ENCODE peak calls at places on chromosome 16, in nine cellular contexts. R is GM03348; Z is activated CD4-positive, CD25-positive, alpha-beta regulatory T cell; C is stimulated activated CD4-positive, alpha-beta T cell treated with anti-CD3 and anti-CD28 coated beads, Interleukin-2, amount 100 ng/mL, for 48 hours; S is skeletal muscle cell; A is aorta; W is cardiac septum; Q is GM12864; D is fibroblast of mammary gland. I is an unnamed sample.

GRCh38 chr16:85593503-85594195 is 19.5 kb upstream of the GSE1 start:
- DNase-seq in A (no peak), Q (no peak), C (no peak), W (no peak), Z (no peak), S (no peak), R (no peak), D (no peak), I (no peak)

GRCh38 chr16:11625769-11626168 is 39.0 kb upstream of the LITAF start:
- DNase-seq in C (no peak), D (no peak), W (no peak), R (no peak), Z (no peak), A (no peak), Q (no peak), S (no peak), I (no peak)

GRCh38 chr16:50279142-50279865 is 13.0 kb downstream of the ADCY7 start:
- DNase-seq in D (no peak), Q (no peak), R (no peak), C (no peak), A (peak; percentile 70), W (peak; percentile 89), Z (no peak), S (no peak), I (no peak)

GRCh38 chr16:3780570-3780969 is 63.2 kb upstream of the TRAP1 start:
- DNase-seq in Q (no peak), S (no peak), D (peak; percentile 31), A (no peak), W (no peak), R (no peak), Z (no peak), C (no peak), I (peak; percentile 36)

GRCh38 chr16:55701442-55702319 is 45.9 kb downstream of the SLC6A2 start:
- DNase-seq in W (no peak), D (peak; percentile 35), R (peak; percentile 71), Q (no peak), S (no peak), A (peak; percentile 81), C (peak; percentile 30), Z (no peak), I (peak; percentile 38)

GRCh38 chr16:17327671-17328335 is 143.0 kb downstream of the XYLT1 start:
- DNase-seq in Q (no peak), C (no peak), D (no peak), R (no peak), Z (no peak), A (no peak), W (no peak), S (no peak), I (peak; percentile 73)

GRCh38 chr16:89842471-89843408 is 14.5 kb downstream of the SPIRE2 start:
- DNase-seq in Z (no peak), C (no peak), D (peak; percentile 31), A (no peak), W (no peak), S (peak; percentile 27), R (peak; percentile 48), Q (no peak), I (no peak)

GRCh38 chr16:68070811-68071546 is 14.2 kb upstream of the NFATC3 start:
- DNase-seq in Q (no peak), W (no peak), C (no peak), D (no peak), Z (no peak), S (no peak), A (no peak), R (no peak), I (no peak)

GRCh38 chr16:70694088-70694487 is 8.2 kb upstream of the MTSS2 start:
- DNase-seq in Q (no peak), D (peak; percentile 85), W (no peak), A (no peak), C (no peak), S (no peak), R (peak; percentile 94), Z (no peak), I (peak; percentile 98)

GRCh38 chr16:53913082-53913870 is 209.3 kb downstream of the FTO start:
- DNase-seq in Z (no peak), W (no peak), S (peak; percentile 97), A (no peak), C (no peak), D (peak; percentile 99), Q (no peak), R (peak; percentile 76), I (peak; percentile 81)

GRCh38 chr16:1980026-1980769 is 1.1 kb downstream of the NOXO1 start:
- DNase-seq in R (no peak), Z (no peak), D (no peak), A (no peak), S (no peak), Q (no peak), C (no peak), W (no peak), I (peak; percentile 79)

GRCh38 chr16:88372522-88372921 is 10.2 kb upstream of the ZNF469 start:
- DNase-seq in S (no peak), Z (no peak), Q (no peak), R (no peak), A (no peak), W (no peak), D (no peak), C (no peak), I (no peak)

GRCh38 chr16:52727878-52728277 is 180.9 kb upstream of the TOX3 start:
- DNase-seq in S (no peak), Q (no peak), A (no peak), R (no peak), Z (no peak), D (no peak), C (no peak), W (no peak), I (no peak)

GRCh38 chr16:2752850-2753522 is 548 bp downstream of the SRRM2 start:
- DNase-seq in W (no peak), A (peak; percentile 96), Z (peak; percentile 74), D (peak; percentile 79), R (peak; percentile 95), C (peak; percentile 59), S (peak; percentile 32), Q (peak; percentile 25), I (peak; percentile 78)

I was measured in myocyte.